ENCODE peak calls at places on chromosomes 4 and X, in eight cellular contexts. K, F, Z, O, W, A, P and G are unnamed samples.
A peak's percentile ranks its signal among the peaks of the same experiment; 100 is the strongest.

GRCh38 chrX:45783002-45783401 is 582.3 kb upstream of the DIPK2B start:
- DNase-seq in K (no peak), F (no peak), Z (no peak), O (no peak), W (no peak), A (no peak), P (peak; percentile 1), G (no peak)

GRCh38 chr4:2387205-2387604 is 31.2 kb downstream of the ZFYVE28 start:
- DNase-seq in K (no peak), F (no peak), Z (no peak), O (no peak), W (no peak), A (no peak), P (no peak), G (no peak)

GRCh38 chr4:122542411-122543236 is 78.2 kb downstream of the IL21 start:
- DNase-seq in K (no peak), F (no peak), Z (no peak), O (no peak), W (no peak), A (no peak), P (no peak), G (peak; percentile 37)

GRCh38 chrX:153708415-153708814 is 15.8 kb downstream of the BCAP31 start:
- DNase-seq in K (peak; percentile 73), F (peak; percentile 50), Z (peak; percentile 81), O (no peak), W (peak; percentile 64), A (peak; percentile 89), P (peak; percentile 74), G (no peak)

GRCh38 chr4:100504086-100504874 is 13.5 kb downstream of the EMCN start:
- DNase-seq in K (no peak), F (no peak), Z (no peak), O (peak; percentile 10), W (no peak), A (no peak), P (peak; percentile 33), G (no peak)

GRCh38 chr4:5759236-5760075 is 48.5 kb downstream of the EVC start:
- DNase-seq in K (no peak), F (no peak), Z (no peak), O (no peak), W (no peak), A (peak; percentile 50), P (no peak), G (no peak)

GRCh38 chr4:151743128-151743854 is 17.5 kb downstream of the GATB start:
- DNase-seq in K (no peak), F (no peak), Z (no peak), O (no peak), W (no peak), A (no peak), P (no peak), G (peak; percentile 66)

GRCh38 chr4:160180206-160180605 is 1077.3 kb downstream of the RAPGEF2 start:
- DNase-seq in K (no peak), F (no peak), Z (no peak), O (no peak), W (no peak), A (no peak), P (no peak), G (no peak)

GRCh38 chr4:25903905-25904747 is 9.9 kb upstream of the SMIM20 start:
- DNase-seq in K (no peak), F (no peak), Z (no peak), O (no peak), W (no peak), A (no peak), P (no peak), G (no peak)

GRCh38 chrX:139204903-139205667 is 325.5 kb upstream of the F9 start:
- DNase-seq in K (peak; percentile 15), F (peak; percentile 57), Z (peak; percentile 26), O (no peak), W (peak; percentile 27), A (peak; percentile 70), P (peak; percentile 84), G (no peak)
- TF ChIP-seq EP300 in K (no peak), F (no peak), Z (no peak), O (no peak), W (no peak), A (no peak), P (no peak), G (no peak)

GRCh38 chr4:71130827-71131603 is 137.6 kb downstream of the DCK start:
- DNase-seq in K (peak; percentile 15), F (no peak), Z (no peak), O (no peak), W (no peak), A (no peak), P (no peak), G (no peak)
- TF ChIP-seq CTCF in K (peak; percentile 27), F (no peak), Z (no peak), O (no peak), W (no peak), A (no peak), P (no peak), G (no peak)

DNA sequence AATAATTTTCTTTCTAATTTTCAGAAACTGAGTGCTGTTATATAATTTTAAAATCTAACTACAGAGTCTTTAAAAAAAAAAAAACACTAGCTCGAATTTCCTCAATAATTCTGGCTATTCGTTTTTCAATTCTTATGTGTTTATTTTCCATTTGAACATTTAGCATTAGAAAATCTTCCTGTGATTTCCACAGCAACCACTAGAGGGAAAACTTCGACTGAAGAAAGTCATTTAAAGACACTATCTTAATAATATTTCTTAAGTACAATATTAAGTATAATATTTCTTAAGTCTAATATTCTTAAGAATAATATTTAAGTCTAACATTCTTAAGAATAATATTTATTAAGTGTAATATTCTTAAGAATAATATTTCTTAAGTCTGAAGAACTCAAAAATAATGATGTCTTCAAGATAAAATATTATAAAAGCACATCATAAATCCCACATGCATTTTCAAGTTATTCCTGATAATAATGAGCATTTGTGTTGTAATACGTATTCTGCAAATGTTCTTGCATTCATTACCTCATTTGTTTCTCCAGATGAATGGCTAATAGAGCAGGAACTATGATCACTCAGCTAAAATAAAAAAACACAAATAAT is 118.4 kb upstream of the WDR17 start:
- DNase-seq in K (no peak), F (no peak), Z (no peak), O (no peak), W (no peak), A (no peak), P (no peak), G (no peak)
- TF ChIP-seq EP300 in K (no peak), F (no peak), Z (no peak), O (no peak), W (no peak), A (no peak), P (no peak), G (no peak)

DNA sequence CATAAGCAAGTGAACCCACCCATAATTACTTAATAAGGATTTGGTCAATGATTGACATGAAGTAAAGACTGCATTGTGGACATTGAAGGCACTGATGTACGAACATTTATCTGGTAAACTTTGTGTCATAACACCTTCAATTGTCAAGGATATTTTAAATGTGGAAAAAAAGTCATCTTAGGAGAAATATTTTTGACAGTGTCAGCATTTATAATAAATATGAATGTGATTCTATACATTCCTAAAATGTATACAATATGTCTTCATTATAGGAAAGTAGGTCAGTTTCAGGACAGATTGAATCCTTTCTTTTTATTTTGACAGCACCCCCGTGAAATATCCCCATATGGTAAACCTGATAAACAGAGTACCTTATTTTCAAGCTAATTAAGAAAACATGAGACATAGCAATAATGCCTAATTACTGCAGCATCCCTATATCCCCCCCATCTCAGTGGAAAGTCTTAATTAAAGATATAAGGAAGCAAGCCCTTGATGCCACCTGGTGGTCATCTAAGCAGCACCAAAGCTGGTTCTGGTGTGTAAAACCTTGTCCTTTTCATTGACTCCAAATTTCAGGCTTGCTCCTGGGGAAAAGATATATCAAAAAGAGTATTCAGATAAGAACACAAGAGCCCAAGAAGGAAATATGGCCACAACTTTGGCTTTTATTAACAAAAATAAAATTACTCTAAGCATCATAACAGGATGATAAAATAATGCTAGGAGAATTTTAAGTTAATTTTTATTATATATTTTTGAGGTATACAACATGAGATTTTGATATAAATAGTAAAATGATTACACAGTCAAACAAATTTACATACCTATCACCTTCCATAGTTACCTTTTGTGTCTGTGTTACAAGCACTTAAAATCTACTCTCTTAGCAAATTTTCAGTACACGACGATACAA is 379.7 kb downstream of the TLL1 start:
- DNase-seq in K (no peak), F (peak; percentile 5), Z (no peak), O (no peak), W (no peak), A (no peak), P (no peak), G (no peak)
- TF ChIP-seq CTCF in K (peak; percentile 36), F (no peak), Z (peak; percentile 18), O (peak; percentile 50), W (no peak), A (no peak), P (peak; percentile 17), G (peak; percentile 44)

GRCh38 chrX:120302434-120302833 is 8.8 kb downstream of the TMEM255A start:
- DNase-seq in K (no peak), F (no peak), Z (peak; percentile 37), O (no peak), W (no peak), A (no peak), P (no peak), G (peak; percentile 61)
- TF ChIP-seq EP300 in K (no peak), F (no peak), Z (no peak), O (no peak), W (no peak), A (no peak), P (no peak), G (no peak)

DNA sequence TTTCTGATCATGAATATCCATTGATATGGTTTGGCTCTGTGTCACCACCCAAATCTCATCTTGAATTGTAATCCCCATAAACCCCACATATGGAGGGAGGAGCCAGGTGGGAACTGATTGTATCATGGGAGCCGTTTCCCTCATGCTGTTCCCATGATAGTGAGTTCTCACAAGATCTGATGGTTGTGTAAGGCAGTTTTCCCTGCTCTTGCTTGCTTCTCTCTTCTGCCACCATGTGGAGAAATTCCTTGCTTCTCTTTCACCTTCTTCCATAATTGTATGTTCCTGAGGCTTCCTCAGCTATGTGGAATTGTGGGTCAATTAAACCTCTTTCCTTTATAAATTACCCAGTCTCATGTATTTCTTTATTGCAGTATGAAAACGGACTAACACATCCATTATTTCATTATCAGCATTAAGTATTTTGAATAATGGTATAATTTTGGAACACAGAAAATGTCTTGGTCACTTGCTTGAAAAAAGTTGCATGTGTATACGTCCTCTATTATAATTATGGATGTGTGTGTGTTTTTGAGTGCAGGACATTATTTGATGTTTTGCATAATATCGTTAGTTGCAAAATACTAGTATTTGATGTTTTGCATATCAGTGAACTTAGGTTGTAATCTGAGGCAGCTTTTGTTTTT is 334.6 kb downstream of the PCDH10 start:
- DNase-seq in K (no peak), F (no peak), Z (no peak), O (no peak), W (no peak), A (no peak), P (no peak), G (no peak)
- TF ChIP-seq CTCF in K (no peak), F (no peak), Z (no peak), O (peak; percentile 37), W (no peak), A (no peak), P (peak; percentile 25), G (peak; percentile 18)